ENCODE peak calls at places on chromosomes 12 and 14, in six cellular contexts. One of them, this sample, is unnamed.

GRCh38 chr12:66453111-66453510 is 150.8 kb downstream of the HELB start:
- DNase-seq in brain microvascular endothelial cell: no peak
- DNase-seq in fibroblast of mammary gland: no peak
- DNase-seq in esophagus muscularis mucosa: no peak
- DNase-seq in cardiac fibroblast: no peak
- DNase-seq in left lung: no peak
- DNase-seq in this sample: no peak

GRCh38 chr12:3336606-3337311 is 154.2 kb upstream of the PRMT8 start:
- DNase-seq in fibroblast of mammary gland: no peak
- DNase-seq in brain microvascular endothelial cell: no peak
- DNase-seq in esophagus muscularis mucosa: no peak
- DNase-seq in left lung: no peak
- DNase-seq in cardiac fibroblast: no peak
- DNase-seq in this sample: no peak

GRCh38 chr14:56661478-56661877 is 81.9 kb downstream of the TMEM260 start:
- DNase-seq in cardiac fibroblast: no peak
- DNase-seq in left lung: no peak
- DNase-seq in brain microvascular endothelial cell: no peak
- DNase-seq in fibroblast of mammary gland: no peak
- DNase-seq in esophagus muscularis mucosa: no peak
- DNase-seq in this sample: no peak

GRCh38 chr14:87250992-87251391 is 742.0 kb downstream of the GALC start:
- DNase-seq in cardiac fibroblast: no peak
- DNase-seq in brain microvascular endothelial cell: no peak
- DNase-seq in esophagus muscularis mucosa: no peak
- DNase-seq in fibroblast of mammary gland: no peak
- DNase-seq in left lung: no peak
- DNase-seq in this sample: no peak

GRCh38 chr14:90839024-90839888 is 23.0 kb upstream of the TTC7B start:
- DNase-seq in cardiac fibroblast: peak
- DNase-seq in fibroblast of mammary gland: peak
- DNase-seq in esophagus muscularis mucosa: peak
- DNase-seq in brain microvascular endothelial cell: no peak
- DNase-seq in left lung: no peak
- DNase-seq in this sample: peak

GRCh38 chr12:57666897-57667296 is 27.0 kb upstream of the OS9 start:
- DNase-seq in cardiac fibroblast: no peak
- DNase-seq in fibroblast of mammary gland: no peak
- DNase-seq in brain microvascular endothelial cell: no peak
- DNase-seq in esophagus muscularis mucosa: no peak
- DNase-seq in left lung: no peak
- DNase-seq in this sample: no peak

GRCh38 chr12:29783773-29784666 is at the start of gene TMTC1:
- DNase-seq in cardiac fibroblast: peak
- DNase-seq in brain microvascular endothelial cell: peak
- DNase-seq in left lung: peak
- DNase-seq in esophagus muscularis mucosa: no peak
- DNase-seq in fibroblast of mammary gland: peak
- DNase-seq in this sample: no peak

GRCh38 chr14:96103560-96104460 is 64.6 kb downstream of the C14orf132 start:
- DNase-seq in fibroblast of mammary gland: no peak
- DNase-seq in brain microvascular endothelial cell: no peak
- DNase-seq in esophagus muscularis mucosa: no peak
- DNase-seq in cardiac fibroblast: no peak
- DNase-seq in left lung: no peak
- DNase-seq in this sample: no peak

GRCh38 chr12:10170199-10170598 is 1.7 kb downstream of the OLR1 start:
- DNase-seq in left lung: no peak
- DNase-seq in fibroblast of mammary gland: no peak
- DNase-seq in brain microvascular endothelial cell: no peak
- DNase-seq in esophagus muscularis mucosa: no peak
- DNase-seq in cardiac fibroblast: no peak
- DNase-seq in this sample: peak

GRCh38 chr12:53849113-53849512 is 89.5 kb upstream of the HOXC13 start:
- DNase-seq in brain microvascular endothelial cell: no peak
- DNase-seq in cardiac fibroblast: no peak
- DNase-seq in fibroblast of mammary gland: no peak
- DNase-seq in left lung: no peak
- DNase-seq in esophagus muscularis mucosa: peak
- DNase-seq in this sample: no peak

GRCh38 chr12:122835693-122836026 is 403 bp downstream of the HIP1R start:
- DNase-seq in esophagus muscularis mucosa: no peak
- DNase-seq in left lung: peak
- DNase-seq in brain microvascular endothelial cell: no peak
- DNase-seq in fibroblast of mammary gland: no peak
- DNase-seq in cardiac fibroblast: no peak
- DNase-seq in this sample: no peak

GRCh38 chr12:122837306-122838265 is 2.3 kb downstream of the HIP1R start:
- DNase-seq in brain microvascular endothelial cell: no peak
- DNase-seq in fibroblast of mammary gland: no peak
- DNase-seq in cardiac fibroblast: no peak
- DNase-seq in left lung: no peak
- DNase-seq in esophagus muscularis mucosa: no peak
- DNase-seq in this sample: no peak

GRCh38 chr12:122834921-122835692 is at the start of gene HIP1R:
- DNase-seq in brain microvascular endothelial cell: no peak
- DNase-seq in left lung: peak
- DNase-seq in cardiac fibroblast: no peak
- DNase-seq in esophagus muscularis mucosa: no peak
- DNase-seq in fibroblast of mammary gland: no peak
- DNase-seq in this sample: no peak

GRCh38 chr12:122836027-122836921 is 1.0 kb downstream of the HIP1R start:
- DNase-seq in left lung: no peak
- DNase-seq in fibroblast of mammary gland: peak
- DNase-seq in esophagus muscularis mucosa: no peak
- DNase-seq in cardiac fibroblast: peak
- DNase-seq in brain microvascular endothelial cell: no peak
- DNase-seq in this sample: no peak

DNA sequence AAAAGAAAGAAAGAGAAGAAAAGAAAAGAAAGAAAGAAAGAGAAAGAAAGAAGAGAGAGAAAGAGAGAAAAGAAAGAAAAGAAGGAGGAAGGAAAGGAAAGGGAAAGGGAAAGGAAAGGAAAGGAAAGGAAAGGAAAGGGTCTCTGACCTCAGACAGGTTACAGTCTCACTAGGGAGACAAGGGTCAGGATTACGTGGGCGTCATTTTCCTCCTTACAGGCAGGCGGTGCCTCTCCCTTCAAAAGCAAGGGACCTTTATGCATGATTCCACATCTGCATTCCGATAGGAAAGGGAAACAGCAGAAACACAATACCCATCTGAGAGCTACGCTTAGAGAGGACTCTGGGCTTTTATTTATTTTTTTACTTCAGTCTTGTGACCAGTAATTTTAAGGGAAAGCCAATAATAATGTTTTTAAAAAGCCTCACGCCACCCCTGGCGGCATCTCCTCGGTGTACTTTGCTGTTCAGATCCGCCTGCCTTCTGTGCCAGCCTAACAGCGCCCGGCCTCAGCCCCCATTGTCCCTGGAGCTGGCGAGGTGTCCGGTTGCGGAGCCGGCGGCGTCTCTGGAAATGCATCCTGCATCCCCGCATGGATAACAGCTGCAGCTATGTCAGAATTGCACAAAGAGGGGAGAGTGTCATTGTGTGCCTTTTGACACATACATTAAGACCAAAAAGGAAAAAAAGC is 882 bp upstream of the HIP1R start:
- DNase-seq in brain microvascular endothelial cell: no peak
- DNase-seq in left lung: no peak
- DNase-seq in fibroblast of mammary gland: peak
- DNase-seq in esophagus muscularis mucosa: no peak
- DNase-seq in cardiac fibroblast: peak
- DNase-seq in this sample: peak
- TF ChIP-seq CTCF in brain microvascular endothelial cell: peak
- TF ChIP-seq CTCF in left lung: no peak
- TF ChIP-seq CTCF in fibroblast of mammary gland: no peak
- TF ChIP-seq CTCF in esophagus muscularis mucosa: no peak
- TF ChIP-seq CTCF in cardiac fibroblast: peak
- TF ChIP-seq CTCF in this sample: peak

DNA sequence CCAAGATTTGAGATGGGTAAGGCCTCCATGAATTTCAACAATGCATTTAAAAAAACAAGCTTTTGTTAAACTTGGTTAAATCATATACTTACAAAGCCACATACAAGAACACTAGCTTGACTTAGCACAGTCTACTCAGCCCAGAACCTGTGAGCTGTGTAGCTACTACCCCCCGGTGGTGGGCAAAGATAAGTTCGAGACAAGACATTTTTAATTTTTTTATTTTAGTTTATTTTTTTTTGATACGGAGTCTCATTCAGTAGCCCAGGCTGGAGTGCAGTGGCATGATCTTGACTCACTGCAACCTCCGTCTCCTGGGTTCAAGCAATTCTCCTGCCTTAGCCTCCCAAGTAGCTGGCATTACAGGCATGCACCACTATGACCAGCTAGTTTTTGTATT is 3.7 kb upstream of the NECAP1 start:
- DNase-seq in fibroblast of mammary gland: peak
- DNase-seq in left lung: no peak
- DNase-seq in cardiac fibroblast: peak
- DNase-seq in brain microvascular endothelial cell: peak
- DNase-seq in esophagus muscularis mucosa: no peak
- DNase-seq in this sample: peak
- TF ChIP-seq CTCF in fibroblast of mammary gland: peak
- TF ChIP-seq CTCF in left lung: no peak
- TF ChIP-seq CTCF in cardiac fibroblast: peak
- TF ChIP-seq CTCF in brain microvascular endothelial cell: peak
- TF ChIP-seq CTCF in esophagus muscularis mucosa: no peak
- TF ChIP-seq CTCF in this sample: peak

DNA sequence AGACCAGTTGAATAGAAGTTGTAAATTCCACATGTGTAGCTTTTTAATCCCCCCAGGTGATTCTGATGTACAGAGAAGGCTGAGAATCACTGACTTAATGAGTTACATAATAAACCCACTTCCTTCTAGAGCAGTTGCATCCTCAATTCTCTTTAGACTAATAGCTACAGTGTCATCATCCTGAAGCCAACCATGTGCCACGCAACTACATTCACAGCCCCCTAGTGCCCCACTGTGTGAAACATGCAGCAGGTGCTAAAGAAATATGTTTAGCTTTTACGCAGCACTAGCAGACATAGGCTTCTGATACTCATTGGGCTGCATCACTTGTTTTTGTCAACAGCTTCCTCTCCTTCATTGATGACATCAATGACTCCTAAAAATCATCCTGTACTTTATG is 1168.3 kb downstream of the BCL11B start:
- DNase-seq in cardiac fibroblast: no peak
- DNase-seq in left lung: no peak
- DNase-seq in brain microvascular endothelial cell: no peak
- DNase-seq in esophagus muscularis mucosa: peak
- DNase-seq in fibroblast of mammary gland: no peak
- DNase-seq in this sample: no peak
- TF ChIP-seq CTCF in cardiac fibroblast: no peak
- TF ChIP-seq CTCF in left lung: no peak
- TF ChIP-seq CTCF in brain microvascular endothelial cell: no peak
- TF ChIP-seq CTCF in esophagus muscularis mucosa: no peak
- TF ChIP-seq CTCF in fibroblast of mammary gland: no peak
- TF ChIP-seq CTCF in this sample: no peak

DNA sequence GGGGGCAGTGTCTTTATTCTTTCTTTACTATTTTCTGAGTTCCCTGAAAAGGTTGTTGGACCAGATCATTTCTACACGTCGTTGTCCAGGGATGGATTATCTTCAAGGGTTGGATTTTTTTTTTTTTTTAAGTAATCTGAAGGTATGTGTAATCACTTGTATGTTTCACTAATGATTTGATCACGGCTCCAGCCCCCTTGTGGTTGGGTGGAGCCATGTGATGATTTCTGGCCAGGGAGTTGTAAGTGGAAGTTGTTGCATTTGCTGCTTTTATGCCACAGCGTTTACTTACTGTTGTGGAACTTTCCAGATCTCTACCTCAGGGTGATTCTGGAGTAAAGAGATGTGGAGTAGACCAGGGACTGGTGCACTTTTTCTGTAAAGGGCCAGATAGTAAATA is 390.3 kb downstream of the AACS start:
- DNase-seq in cardiac fibroblast: no peak
- DNase-seq in esophagus muscularis mucosa: no peak
- DNase-seq in fibroblast of mammary gland: no peak
- DNase-seq in brain microvascular endothelial cell: no peak
- DNase-seq in left lung: no peak
- DNase-seq in this sample: no peak
- TF ChIP-seq CTCF in cardiac fibroblast: no peak
- TF ChIP-seq CTCF in esophagus muscularis mucosa: no peak
- TF ChIP-seq CTCF in fibroblast of mammary gland: no peak
- TF ChIP-seq CTCF in brain microvascular endothelial cell: no peak
- TF ChIP-seq CTCF in left lung: no peak
- TF ChIP-seq CTCF in this sample: no peak

DNA sequence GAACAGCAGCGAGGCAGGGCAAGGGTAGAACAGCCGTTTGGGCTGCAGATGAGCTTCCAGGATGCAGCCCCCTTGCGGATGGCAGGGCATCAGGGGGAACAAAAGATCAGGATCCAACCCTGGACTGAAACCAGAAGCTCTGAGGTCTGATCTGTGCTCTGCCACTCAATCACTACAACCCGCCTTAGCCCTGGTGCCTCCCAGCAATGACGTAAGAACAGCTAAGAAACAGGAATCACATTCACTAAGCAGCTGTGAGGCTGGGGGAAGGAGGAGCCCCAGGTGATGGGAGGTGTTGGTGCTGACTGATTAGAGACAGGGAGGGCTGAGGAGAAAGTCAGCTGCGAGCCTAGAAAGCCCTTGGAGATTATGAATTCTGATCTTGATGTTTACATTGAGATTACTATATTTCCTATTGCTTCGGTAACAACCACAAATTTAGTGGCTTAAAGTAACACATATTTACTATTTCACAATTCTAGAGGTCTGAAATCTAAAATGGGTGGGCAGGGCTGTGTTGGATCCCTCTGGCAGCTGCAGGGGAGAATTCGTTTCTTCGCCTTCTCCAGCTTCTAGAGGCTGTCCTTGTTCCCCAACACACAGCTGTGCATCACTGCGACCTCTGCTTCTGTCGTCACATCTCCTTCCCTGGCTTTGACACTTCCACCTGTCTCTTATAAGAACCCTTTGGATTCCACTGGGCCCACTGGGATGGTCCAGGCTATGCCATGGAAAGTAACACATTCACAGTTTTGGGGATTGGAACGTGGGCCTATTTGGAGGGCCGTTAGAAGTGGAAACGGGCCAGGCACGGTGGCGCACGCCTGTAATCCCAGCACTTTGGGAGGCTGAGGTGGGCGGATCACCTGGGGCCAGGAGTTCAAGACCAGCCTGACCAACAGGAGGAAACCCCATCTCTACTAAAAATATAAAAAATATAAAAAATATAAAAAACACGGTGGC is 6.1 kb upstream of the CD9 start:
- DNase-seq in fibroblast of mammary gland: no peak
- DNase-seq in brain microvascular endothelial cell: no peak
- DNase-seq in cardiac fibroblast: peak
- DNase-seq in left lung: peak
- DNase-seq in esophagus muscularis mucosa: no peak
- DNase-seq in this sample: no peak
- TF ChIP-seq CTCF in fibroblast of mammary gland: no peak
- TF ChIP-seq CTCF in brain microvascular endothelial cell: no peak
- TF ChIP-seq CTCF in cardiac fibroblast: no peak
- TF ChIP-seq CTCF in left lung: no peak
- TF ChIP-seq CTCF in esophagus muscularis mucosa: no peak
- TF ChIP-seq CTCF in this sample: no peak

DNA sequence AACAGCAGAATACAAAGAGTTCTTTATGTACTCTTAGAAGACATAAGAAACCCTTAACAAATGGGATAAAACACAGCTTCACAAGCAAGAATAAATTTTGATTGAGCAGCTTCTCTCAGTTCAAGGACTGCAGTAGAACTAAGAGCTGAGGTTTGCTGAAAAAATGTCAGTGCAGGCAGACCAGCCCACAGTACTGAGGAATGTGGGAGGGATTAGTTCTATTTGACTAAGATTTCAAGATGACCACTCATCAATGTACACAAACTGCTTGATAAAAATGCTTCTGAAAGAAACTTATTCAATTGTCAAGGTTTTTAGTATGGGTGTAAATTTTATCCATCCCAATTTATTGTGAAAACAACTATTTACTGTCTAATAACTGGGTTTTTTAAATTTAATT is 138.4 kb downstream of the SEC23A start:
- DNase-seq in brain microvascular endothelial cell: peak
- DNase-seq in cardiac fibroblast: peak
- DNase-seq in left lung: no peak
- DNase-seq in fibroblast of mammary gland: no peak
- DNase-seq in esophagus muscularis mucosa: no peak
- DNase-seq in this sample: peak
- TF ChIP-seq CTCF in brain microvascular endothelial cell: no peak
- TF ChIP-seq CTCF in cardiac fibroblast: no peak
- TF ChIP-seq CTCF in left lung: no peak
- TF ChIP-seq CTCF in fibroblast of mammary gland: no peak
- TF ChIP-seq CTCF in esophagus muscularis mucosa: no peak
- TF ChIP-seq CTCF in this sample: no peak